ENCODE peak calls at places on chromosomes 7 and 10, in eight cellular contexts. W is NCI-H1048, L is NCI-H1092 treated with DMSO at 0.1 percent for 48 hours, B is HEK293T, I is cardiac septum, V is HuH-7, O is substantia nigra, F is NCI-H748 treated with DMSO at 0.1 percent for 48 hours. K is an unnamed sample.

GRCh38 chr7:45068236-45069023 is 20.3 kb downstream of the NACAD start:
- DNase-seq in W (no peak), L (no peak), B (peak), I (no peak), V (no peak), O (no peak), F (no peak), K (no peak)

GRCh38 chr10:119211625-119212441 is 4.5 kb downstream of the GRK5 start:
- DNase-seq in W (no peak), L (no peak), B (no peak), I (no peak), V (no peak), O (no peak), F (no peak), K (no peak)

GRCh38 chr7:55147101-55147500 is 128.3 kb downstream of the EGFR start:
- DNase-seq in W (no peak), L (no peak), B (no peak), I (no peak), V (no peak), O (no peak), F (no peak), K (no peak)

GRCh38 chr10:4103586-4103985 is 318.6 kb upstream of the KLF6 start:
- DNase-seq in W (no peak), L (no peak), B (no peak), I (no peak), V (no peak), O (no peak), F (no peak), K (no peak)

GRCh38 chr10:12448729-12449391 is 99.5 kb downstream of the CAMK1D start:
- DNase-seq in W (no peak), L (no peak), B (peak), I (no peak), V (no peak), O (no peak), F (no peak), K (peak)

GRCh38 chr7:49564379-49564714 is 209.1 kb upstream of the VWC2 start:
- DNase-seq in W (no peak), L (no peak), B (no peak), I (no peak), V (no peak), O (no peak), F (no peak), K (no peak)

GRCh38 chr7:129271500-129272355 is 46.9 kb downstream of the AHCYL2 start:
- DNase-seq in W (no peak), L (peak), B (peak), I (no peak), V (peak), O (no peak), F (peak), K (no peak)

GRCh38 chr10:89980166-89980565 is 278.8 kb downstream of the KIF20B start:
- DNase-seq in W (no peak), L (no peak), B (no peak), I (no peak), V (no peak), O (no peak), F (no peak), K (no peak)

GRCh38 chr7:674454-675410 is 51.8 kb upstream of the DNAAF5 start:
- DNase-seq in W (no peak), L (no peak), B (no peak), I (no peak), V (no peak), O (no peak), F (no peak), K (no peak)

GRCh38 chr10:131248376-131249165 is 63.0 kb downstream of the TCERG1L start:
- DNase-seq in W (no peak), L (no peak), B (no peak), I (no peak), V (no peak), O (no peak), F (no peak), K (no peak)

GRCh38 chr10:132536241-132536963 is 1.2 kb upstream of the INPP5A start:
- DNase-seq in W (no peak), L (no peak), B (no peak), I (peak), V (peak), O (no peak), F (no peak), K (no peak)

GRCh38 chr10:6065406-6065805 is 3.2 kb upstream of the IL2RA start:
- DNase-seq in W (no peak), L (no peak), B (no peak), I (no peak), V (no peak), O (no peak), F (no peak), K (no peak)

GRCh38 chr7:41316410-41316809 is 386.5 kb downstream of the INHBA start:
- DNase-seq in W (no peak), L (no peak), B (no peak), I (no peak), V (peak), O (no peak), F (no peak), K (no peak)

GRCh38 chr7:14351167-14351566 is 361.7 kb upstream of the ETV1 start:
- DNase-seq in W (no peak), L (peak), B (peak), I (no peak), V (no peak), O (no peak), F (no peak), K (no peak)

GRCh38 chr7:116499168-116500070 is at the start of gene CAV2:
- DNase-seq in W (peak), L (no peak), B (peak), I (peak), V (peak), O (peak), F (no peak), K (no peak)

GRCh38 chr7:93873998-93874574 is 16.5 kb downstream of the TFPI2 start:
- DNase-seq in W (no peak), L (no peak), B (no peak), I (no peak), V (no peak), O (no peak), F (no peak), K (peak)

GRCh38 chr7:100130608-100131453 is 4.1 kb downstream of the MBLAC1 start:
- DNase-seq in W (peak), L (peak), B (peak), I (peak), V (peak), O (peak), F (peak), K (no peak)

GRCh38 chr10:35643151-35643975 is 1.3 kb upstream of the FZD8 start:
- DNase-seq in W (no peak), L (peak), B (peak), I (peak), V (peak), O (peak), F (peak), K (no peak)

GRCh38 chr10:89207181-89207800 is at the start of gene CH25H:
- DNase-seq in W (no peak), L (no peak), B (peak), I (peak), V (no peak), O (no peak), F (peak), K (no peak)

GRCh38 chr7:142459557-142459963 is 201.7 kb upstream of the PRSS58 start:
- DNase-seq in W (peak), L (peak), B (peak), I (no peak), V (peak), O (no peak), F (peak), K (no peak)

GRCh38 chr10:88810196-88810961 is 7.8 kb downstream of the LIPM start:
- DNase-seq in W (peak), L (peak), B (peak), I (no peak), V (peak), O (no peak), F (peak), K (no peak)

GRCh38 chr7:137454169-137455166 is 110.9 kb upstream of the PTN start:
- DNase-seq in W (no peak), L (peak), B (peak), I (no peak), V (peak), O (no peak), F (peak), K (peak)

GRCh38 chr10:12707461-12708185 is 293.9 kb downstream of the CCDC3 start:
- DNase-seq in W (peak), L (peak), B (no peak), I (no peak), V (no peak), O (no peak), F (no peak), K (no peak)

GRCh38 chr7:18580945-18581344 is 85.4 kb downstream of the HDAC9 start:
- DNase-seq in W (no peak), L (no peak), B (no peak), I (no peak), V (no peak), O (no peak), F (no peak), K (no peak)

GRCh38 chr7:148838905-148839304 is 45.2 kb downstream of the EZH2 start:
- DNase-seq in W (no peak), L (no peak), B (no peak), I (no peak), V (peak), O (no peak), F (no peak), K (peak)

GRCh38 chr10:103896225-103896624 is 21.8 kb downstream of the STN1 start:
- DNase-seq in W (no peak), L (no peak), B (no peak), I (no peak), V (no peak), O (no peak), F (no peak), K (no peak)

GRCh38 chr7:100091411-100092181 is 2.8 kb downstream of the COPS6 start:
- DNase-seq in W (no peak), L (no peak), B (no peak), I (no peak), V (no peak), O (no peak), F (no peak), K (no peak)

GRCh38 chr7:27899601-27900000 is 159.6 kb downstream of the TAX1BP1 start:
- DNase-seq in W (no peak), L (no peak), B (no peak), I (no peak), V (no peak), O (no peak), F (no peak), K (no peak)

GRCh38 chr7:2146676-2147472 is 85.9 kb downstream of the MAD1L1 start:
- DNase-seq in W (no peak), L (no peak), B (no peak), I (no peak), V (no peak), O (no peak), F (no peak), K (no peak)

GRCh38 chr7:80634505-80634904 is 3.9 kb upstream of the CD36 start:
- DNase-seq in W (no peak), L (no peak), B (no peak), I (no peak), V (no peak), O (no peak), F (no peak), K (no peak)

GRCh38 chr10:105834261-105835059 is 1193.4 kb downstream of the SORCS3 start:
- DNase-seq in W (no peak), L (no peak), B (no peak), I (no peak), V (no peak), O (no peak), F (no peak), K (no peak)

GRCh38 chr7:43761919-43762318 is 3.4 kb downstream of the BLVRA start:
- DNase-seq in W (no peak), L (no peak), B (no peak), I (no peak), V (no peak), O (no peak), F (no peak), K (no peak)

GRCh38 chr7:120398284-120399000 is 125.5 kb downstream of the KCND2 start:
- DNase-seq in W (no peak), L (no peak), B (no peak), I (no peak), V (no peak), O (no peak), F (no peak), K (no peak)

GRCh38 chr7:151550601-151551286 is 31.0 kb upstream of the RHEB start:
- DNase-seq in W (no peak), L (peak), B (no peak), I (no peak), V (no peak), O (no peak), F (no peak), K (peak)

GRCh38 chr7:135372222-135372621 is 137.7 kb downstream of the CNOT4 start:
- DNase-seq in W (no peak), L (no peak), B (no peak), I (no peak), V (peak), O (no peak), F (no peak), K (no peak)

GRCh38 chr10:27242473-27242950 is 1.9 kb upstream of the ACBD5 start:
- DNase-seq in W (no peak), L (no peak), B (no peak), I (no peak), V (no peak), O (no peak), F (no peak), K (no peak)

GRCh38 chr7:33581239-33581638 is 324.1 kb upstream of the BMPER start:
- DNase-seq in W (no peak), L (no peak), B (no peak), I (no peak), V (no peak), O (no peak), F (no peak), K (no peak)

GRCh38 chr7:14776266-14776665 is 126.3 kb downstream of the DGKB start:
- DNase-seq in W (no peak), L (no peak), B (no peak), I (no peak), V (no peak), O (no peak), F (no peak), K (no peak)

GRCh38 chr10:114395361-114396022 is 8.8 kb downstream of the AFAP1L2 start:
- DNase-seq in W (no peak), L (no peak), B (no peak), I (no peak), V (no peak), O (no peak), F (no peak), K (no peak)

GRCh38 chr7:155856656-155857055 is 44.4 kb upstream of the SHH start:
- DNase-seq in W (no peak), L (no peak), B (no peak), I (peak), V (no peak), O (no peak), F (no peak), K (no peak)